ENCODE peak calls at places on chromosome 5, in six cellular contexts. F, O, I, A, C and L are unnamed samples.

GRCh38 chr5:87940775-87941174 is 327.9 kb downstream of the TMEM161B start:
- DNase-seq in F (no peak), O (no peak), I (no peak), A (no peak), C (no peak), L (no peak)

GRCh38 chr5:61332891-61333350 is 863 bp downstream of the ZSWIM6 start:
- DNase-seq in F (peak; percentile 47), O (peak; percentile 68), I (no peak), A (peak; percentile 66), C (peak; percentile 81), L (peak; percentile 70)

GRCh38 chr5:62689599-62690368 is 111.2 kb downstream of the LRRC70 start:
- DNase-seq in F (no peak), O (no peak), I (no peak), A (no peak), C (no peak), L (no peak)

GRCh38 chr5:62395210-62395950 is 8.3 kb downstream of the DIMT1 start:
- DNase-seq in F (no peak), O (no peak), I (no peak), A (peak; percentile 83), C (no peak), L (peak; percentile 13)

GRCh38 chr5:22108545-22108944 is 744.6 kb downstream of the CDH12 start:
- DNase-seq in F (no peak), O (no peak), I (no peak), A (no peak), C (no peak), L (no peak)

GRCh38 chr5:59069438-59070079 is 486.7 kb downstream of the RAB3C start:
- DNase-seq in F (no peak), O (peak; percentile 93), I (no peak), A (peak; percentile 98), C (no peak), L (peak; percentile 95)

GRCh38 chr5:90866915-90867715 is 308.5 kb downstream of the ADGRV1 start:
- DNase-seq in F (no peak), O (peak; percentile 33), I (no peak), A (peak; percentile 8), C (no peak), L (peak; percentile 49)

GRCh38 chr5:135028791-135029467 is 5.1 kb downstream of the PITX1 start:
- DNase-seq in F (no peak), O (no peak), I (no peak), A (no peak), C (no peak), L (peak; percentile 2)

GRCh38 chr5:136202800-136203199 is 9.8 kb upstream of the SMIM32 start:
- DNase-seq in F (no peak), O (no peak), I (no peak), A (no peak), C (no peak), L (peak; percentile 6)

GRCh38 chr5:33487256-33487655 is 46.5 kb downstream of the TARS1 start:
- DNase-seq in F (no peak), O (no peak), I (no peak), A (no peak), C (no peak), L (no peak)

GRCh38 chr5:50655810-50656205 is 10.6 kb upstream of the PARP8 start:
- DNase-seq in F (no peak), O (no peak), I (no peak), A (no peak), C (no peak), L (no peak)

GRCh38 chr5:123487298-123487697 is 24.7 kb upstream of the CSNK1G3 start:
- DNase-seq in F (no peak), O (peak; percentile 18), I (peak; percentile 13), A (peak; percentile 47), C (no peak), L (peak; percentile 34)

GRCh38 chr5:103347729-103348128 is 89.2 kb downstream of the MACIR start:
- DNase-seq in F (no peak), O (no peak), I (no peak), A (no peak), C (no peak), L (no peak)

GRCh38 chr5:52909192-52909591 is 80.0 kb upstream of the ITGA2 start:
- DNase-seq in F (no peak), O (no peak), I (no peak), A (no peak), C (no peak), L (peak; percentile 28)

GRCh38 chr5:134503088-134503936 is 22.2 kb upstream of the JADE2 start:
- DNase-seq in F (peak; percentile 70), O (peak; percentile 98), I (peak; percentile 80), A (peak; percentile 99), C (peak; percentile 87), L (peak; percentile 98)

GRCh38 chr5:6593148-6594016 is 39.5 kb downstream of the NSUN2 start:
- DNase-seq in F (no peak), O (no peak), I (no peak), A (no peak), C (no peak), L (no peak)

GRCh38 chr5:178602752-178603151 is 12.6 kb upstream of the COL23A1 start:
- DNase-seq in F (no peak), O (no peak), I (no peak), A (peak; percentile 72), C (no peak), L (no peak)

GRCh38 chr5:147935032-147935431 is 28.7 kb upstream of the C5orf46 start:
- DNase-seq in F (no peak), O (no peak), I (no peak), A (peak; percentile 62), C (no peak), L (peak; percentile 79)

GRCh38 chr5:73437126-73438047 is 11.2 kb downstream of the FOXD1 start:
- DNase-seq in F (no peak), O (peak; percentile 59), I (no peak), A (peak; percentile 67), C (no peak), L (no peak)

GRCh38 chr5:126414874-126415502 is 8.2 kb upstream of the GRAMD2B start:
- DNase-seq in F (peak; percentile 23), O (peak; percentile 62), I (peak; percentile 58), A (peak; percentile 77), C (no peak), L (peak; percentile 86)

GRCh38 chr5:181070523-181070922 is 30.5 kb downstream of the BTNL9 start:
- DNase-seq in F (no peak), O (no peak), I (no peak), A (no peak), C (no peak), L (no peak)

GRCh38 chr5:181064987-181065386 is 24.9 kb downstream of the BTNL9 start:
- DNase-seq in F (no peak), O (no peak), I (no peak), A (no peak), C (no peak), L (no peak)

GRCh38 chr5:181071257-181071656 is 31.2 kb downstream of the BTNL9 start:
- DNase-seq in F (no peak), O (no peak), I (no peak), A (no peak), C (no peak), L (no peak)

DNA sequence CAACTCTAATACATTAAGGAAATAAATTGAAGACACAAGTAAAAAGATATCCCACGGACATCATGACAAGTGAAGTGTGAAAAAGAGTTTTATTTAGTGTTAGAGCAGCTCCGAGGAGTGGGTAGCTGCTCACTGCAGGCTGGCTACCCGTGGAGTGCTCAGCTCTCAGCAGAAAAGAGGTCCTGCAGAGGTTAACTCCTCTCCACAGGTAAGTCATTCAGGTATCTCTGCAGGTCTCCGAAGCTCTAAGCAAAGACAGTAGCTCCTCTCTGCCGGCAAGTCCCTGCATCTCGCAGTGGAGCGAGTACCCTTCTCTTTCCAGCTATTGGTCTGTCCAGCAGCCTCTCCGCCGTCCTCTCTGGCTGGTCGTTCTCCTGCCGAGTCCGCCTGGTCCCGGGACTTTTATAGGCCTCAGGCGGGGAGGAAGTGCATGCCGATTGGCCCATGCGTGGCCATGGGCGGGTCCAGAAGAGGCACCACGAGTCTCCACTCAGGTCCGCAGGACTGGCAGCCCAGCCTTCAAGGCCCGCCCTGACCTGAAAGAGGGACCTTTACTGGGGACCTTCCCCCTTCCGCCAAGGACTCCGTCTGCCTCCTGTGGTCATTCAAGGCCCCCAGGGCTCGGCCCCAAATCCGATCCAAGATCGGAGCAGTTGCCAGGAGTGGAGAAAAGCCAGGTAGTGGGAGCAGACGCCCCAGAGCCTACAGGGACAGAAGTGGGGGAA is 29.9 kb downstream of the BTNL9 start:
- DNase-seq in F (no peak), O (no peak), I (no peak), A (no peak), C (no peak), L (no peak)
- H3K4me3 ChIP-seq in F (no peak overlapping the region), O (no peak overlapping the region), I (no peak overlapping the region), A (no peak overlapping the region), C (no peak overlapping the region), L (no peak overlapping the region)

DNA sequence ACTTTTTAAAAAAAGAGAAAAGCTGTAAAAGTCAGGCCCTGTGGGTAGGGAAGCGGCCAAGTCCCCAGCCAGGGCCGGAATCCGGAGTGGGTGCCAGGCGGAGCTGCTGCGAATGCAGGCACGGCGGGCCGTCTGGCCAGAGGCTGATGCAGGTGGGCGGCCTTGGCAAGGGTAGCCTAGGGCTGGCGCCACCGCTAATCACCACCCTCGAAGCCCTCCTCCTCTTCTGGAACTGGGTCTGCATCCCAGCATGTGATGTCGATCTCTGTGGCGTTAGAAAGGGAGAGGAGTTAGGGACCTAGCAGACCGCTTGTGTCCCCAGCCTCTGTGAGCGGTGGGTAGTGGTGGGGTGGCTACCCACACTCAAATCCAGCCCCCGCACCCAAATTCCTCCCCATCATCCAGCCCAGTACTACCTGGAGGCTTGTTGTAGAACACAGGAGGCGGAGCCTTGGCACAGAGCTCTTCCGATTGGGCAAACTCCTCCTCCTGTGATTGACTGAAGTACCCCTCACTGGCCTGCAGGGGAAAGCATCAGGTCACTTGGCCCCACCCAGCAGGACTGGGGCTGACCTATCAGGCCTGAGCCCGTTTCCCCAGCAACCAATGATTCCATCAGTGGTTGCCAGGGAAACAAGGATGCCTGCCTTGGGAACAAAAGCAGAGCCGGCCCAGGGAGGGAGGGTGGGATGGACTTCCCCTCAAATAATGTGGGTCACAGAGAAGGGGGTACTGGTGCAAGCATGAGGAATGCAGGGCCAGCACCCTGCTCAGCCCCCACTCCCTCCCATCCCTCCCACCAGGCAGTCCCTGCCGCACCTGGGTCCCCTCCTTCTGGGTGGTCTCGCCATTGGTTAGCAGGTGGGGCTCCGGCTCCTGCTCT is 10.9 kb downstream of the PRR7 start:
- DNase-seq in F (peak; percentile 72), O (peak; percentile 95), I (peak; percentile 84), A (peak; percentile 97), C (peak; percentile 94), L (peak; percentile 97)
- TF ChIP-seq CTCF in F (peak; percentile 64), O (peak; percentile 47), I (peak; percentile 73), A (peak; percentile 59), C (peak; percentile 86), L (peak; percentile 63)

GRCh38 chr5:81195334-81195929 is 37.7 kb upstream of the CKMT2 start:
- DNase-seq in F (no peak), O (no peak), I (no peak), A (no peak), C (no peak), L (no peak)
- H3K4me3 ChIP-seq in F (peak overlapping the region; percentile 15), O (no peak overlapping the region), I (no peak overlapping the region), A (no peak overlapping the region), C (peak overlapping the region; percentile 10), L (no peak overlapping the region)

DNA sequence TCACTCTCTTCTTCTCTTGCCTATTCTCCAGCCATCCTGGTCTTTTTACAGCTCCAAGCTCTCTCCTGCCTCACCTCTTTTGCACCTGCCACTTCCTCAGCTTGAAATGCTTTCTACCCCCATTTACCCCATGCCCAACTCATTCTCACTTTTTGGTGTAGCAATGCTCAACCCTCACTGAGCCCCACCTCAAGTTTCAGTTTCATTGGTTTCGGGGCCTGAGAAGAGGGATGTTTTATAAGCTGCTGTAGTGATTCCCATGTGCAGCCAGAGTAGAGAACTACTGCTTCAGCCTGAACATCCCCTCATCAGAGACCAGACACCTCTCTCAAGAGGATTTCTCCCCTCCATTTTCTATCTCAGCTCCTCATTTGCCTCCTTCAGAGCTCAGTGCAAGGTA is 45.2 kb upstream of the FYB1 start:
- DNase-seq in F (no peak), O (no peak), I (no peak), A (no peak), C (no peak), L (no peak)
- TF ChIP-seq CTCF in F (no peak), O (no peak), I (no peak), A (no peak), C (no peak), L (no peak)